ENCODE peak calls at places on chromosomes 11 and 22, in seven cellular contexts. C, I, F, B, A, Q and P are unnamed samples.

GRCh38 chr11:121194731-121195596 is 93.9 kb downstream of the TECTA start:
- DNase-seq in C (peak; percentile 49), I (no peak), F (no peak), B (peak; percentile 68), A (peak; percentile 39), Q (no peak), P (peak; percentile 65)

GRCh38 chr11:56412396-56412795 is at the start of gene OR5AL1:
- DNase-seq in C (no peak), I (no peak), F (no peak), B (no peak), A (no peak), Q (no peak), P (no peak)

GRCh38 chr11:13098890-13099289 is 89.8 kb downstream of the RASSF10 start:
- DNase-seq in C (peak; percentile 38), I (no peak), F (no peak), B (no peak), A (no peak), Q (no peak), P (no peak)

GRCh38 chr11:47616726-47617416 is 22.7 kb upstream of the C1QTNF4 start:
- DNase-seq in C (peak; percentile 63), I (peak; percentile 39), F (no peak), B (peak; percentile 64), A (peak; percentile 69), Q (no peak), P (peak; percentile 82)

GRCh38 chr11:128720522-128720985 is 26.7 kb downstream of the FLI1 start:
- DNase-seq in C (no peak), I (no peak), F (no peak), B (no peak), A (no peak), Q (no peak), P (peak; percentile 65)

GRCh38 chr11:73189315-73189714 is 28.8 kb upstream of the P2RY2 start:
- DNase-seq in C (no peak), I (no peak), F (no peak), B (no peak), A (no peak), Q (no peak), P (no peak)

GRCh38 chr11:72135891-72136676 is 559 bp downstream of the FOLR3 start:
- DNase-seq in C (no peak), I (no peak), F (no peak), B (no peak), A (no peak), Q (no peak), P (no peak)

GRCh38 chr22:19812910-19813309 is 41.8 kb downstream of the GNB1L start:
- DNase-seq in C (no peak), I (no peak), F (no peak), B (no peak), A (no peak), Q (no peak), P (no peak)

GRCh38 chr22:47630741-47631534 is 868.5 kb downstream of the TBC1D22A start:
- DNase-seq in C (no peak), I (no peak), F (no peak), B (no peak), A (no peak), Q (no peak), P (no peak)

GRCh38 chr11:108975641-108976071 is 310.8 kb downstream of the DDX10 start:
- DNase-seq in C (no peak), I (no peak), F (no peak), B (peak; percentile 82), A (no peak), Q (peak; percentile 39), P (no peak)

GRCh38 chr22:28442264-28442950 is 237.2 kb downstream of the TTC28 start:
- DNase-seq in C (no peak), I (peak; percentile 73), F (no peak), B (no peak), A (no peak), Q (peak; percentile 83), P (peak; percentile 74)

GRCh38 chr22:43384863-43385262 is 27.0 kb upstream of the MPPED1 start:
- DNase-seq in C (no peak), I (no peak), F (no peak), B (no peak), A (no peak), Q (no peak), P (no peak)

GRCh38 chr11:76256448-76256847 is 50.1 kb upstream of the WNT11 start:
- DNase-seq in C (no peak), I (no peak), F (no peak), B (no peak), A (no peak), Q (no peak), P (no peak)

GRCh38 chr11:60795291-60795690 is 10.2 kb downstream of the MS4A10 start:
- DNase-seq in C (no peak), I (no peak), F (no peak), B (no peak), A (no peak), Q (no peak), P (no peak)

GRCh38 chr11:74154621-74155281 is 16.1 kb downstream of the C2CD3 start:
- DNase-seq in C (peak; percentile 42), I (no peak), F (no peak), B (no peak), A (no peak), Q (no peak), P (peak; percentile 29)

GRCh38 chr11:88398372-88399140 is 61.0 kb upstream of the CTSC start:
- DNase-seq in C (peak; percentile 39), I (no peak), F (no peak), B (no peak), A (no peak), Q (no peak), P (peak; percentile 49)

GRCh38 chr22:18109410-18110193 is 1.0 kb upstream of the TUBA8 start:
- DNase-seq in C (no peak), I (no peak), F (no peak), B (no peak), A (no peak), Q (no peak), P (no peak)

GRCh38 chr11:10778217-10778970 is 27.3 kb downstream of the CTR9 start:
- DNase-seq in C (no peak), I (peak; percentile 56), F (no peak), B (no peak), A (peak; percentile 54), Q (peak; percentile 59), P (peak; percentile 73)

GRCh38 chr11:75664366-75664765 is 4.5 kb downstream of the MAP6 start:
- DNase-seq in C (no peak), I (no peak), F (no peak), B (no peak), A (no peak), Q (no peak), P (no peak)

GRCh38 chr22:42797021-42797420 is 60.1 kb downstream of the ARFGAP3 start:
- DNase-seq in C (no peak), I (peak; percentile 74), F (no peak), B (no peak), A (no peak), Q (no peak), P (no peak)

GRCh38 chr22:37428649-37429586 is 1.6 kb upstream of the ELFN2 start:
- DNase-seq in C (peak; percentile 53), I (no peak), F (no peak), B (peak; percentile 76), A (no peak), Q (peak; percentile 45), P (peak; percentile 47)
- TF ChIP-seq CTCF in C (peak; percentile 74), I (peak; percentile 29), F (peak; percentile 40), B (peak; percentile 84), A (peak; percentile 85), Q (peak; percentile 67), P (peak; percentile 84)

DNA sequence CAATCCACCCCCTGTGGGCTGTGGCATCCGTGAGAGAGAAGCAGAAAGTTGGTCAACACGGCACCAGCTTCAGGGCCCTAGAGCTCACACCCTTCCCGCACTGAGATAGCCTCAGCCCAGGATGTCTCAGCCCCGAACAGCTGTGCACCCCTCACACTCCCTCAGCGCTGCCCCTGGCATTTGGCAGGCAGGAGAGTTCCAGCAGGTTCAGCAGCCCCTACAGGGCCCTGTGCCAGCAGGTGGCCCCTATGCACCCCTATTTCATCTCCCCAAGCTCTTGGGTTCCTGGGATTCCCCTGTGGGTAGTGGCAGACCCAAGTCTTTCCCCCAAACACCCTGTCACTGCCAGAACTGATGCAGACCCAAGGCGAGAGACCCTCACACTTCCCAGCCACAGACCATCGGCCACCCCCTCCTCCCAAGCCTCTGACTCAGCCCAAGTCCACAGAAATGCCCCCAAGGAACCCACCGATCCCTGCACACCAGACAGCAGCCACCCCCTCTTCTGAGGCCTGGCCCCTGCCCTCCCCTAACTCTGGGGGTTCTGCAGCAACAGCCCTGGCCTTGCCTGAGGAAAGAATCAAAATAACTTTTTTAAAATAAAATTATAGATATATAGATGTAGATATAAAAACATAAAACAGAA is 183.6 kb downstream of the IGLL1 start:
- DNase-seq in C (no peak), I (no peak), F (no peak), B (no peak), A (no peak), Q (no peak), P (no peak)
- H3K4me3 ChIP-seq in C (no peak overlapping the region), I (no peak overlapping the region), F (no peak overlapping the region), B (no peak overlapping the region), A (no peak overlapping the region), Q (no peak overlapping the region), P (no peak overlapping the region)

GRCh38 chr11:19953909-19954308 is 206.4 kb downstream of the DBX1 start:
- DNase-seq in C (peak; percentile 81), I (no peak), F (no peak), B (peak; percentile 53), A (peak; percentile 62), Q (no peak), P (peak; percentile 94)
- TF ChIP-seq CTCF in C (peak; percentile 51), I (peak; percentile 34), F (peak; percentile 55), B (peak; percentile 77), A (peak; percentile 85), Q (peak; percentile 41), P (peak; percentile 73)

DNA sequence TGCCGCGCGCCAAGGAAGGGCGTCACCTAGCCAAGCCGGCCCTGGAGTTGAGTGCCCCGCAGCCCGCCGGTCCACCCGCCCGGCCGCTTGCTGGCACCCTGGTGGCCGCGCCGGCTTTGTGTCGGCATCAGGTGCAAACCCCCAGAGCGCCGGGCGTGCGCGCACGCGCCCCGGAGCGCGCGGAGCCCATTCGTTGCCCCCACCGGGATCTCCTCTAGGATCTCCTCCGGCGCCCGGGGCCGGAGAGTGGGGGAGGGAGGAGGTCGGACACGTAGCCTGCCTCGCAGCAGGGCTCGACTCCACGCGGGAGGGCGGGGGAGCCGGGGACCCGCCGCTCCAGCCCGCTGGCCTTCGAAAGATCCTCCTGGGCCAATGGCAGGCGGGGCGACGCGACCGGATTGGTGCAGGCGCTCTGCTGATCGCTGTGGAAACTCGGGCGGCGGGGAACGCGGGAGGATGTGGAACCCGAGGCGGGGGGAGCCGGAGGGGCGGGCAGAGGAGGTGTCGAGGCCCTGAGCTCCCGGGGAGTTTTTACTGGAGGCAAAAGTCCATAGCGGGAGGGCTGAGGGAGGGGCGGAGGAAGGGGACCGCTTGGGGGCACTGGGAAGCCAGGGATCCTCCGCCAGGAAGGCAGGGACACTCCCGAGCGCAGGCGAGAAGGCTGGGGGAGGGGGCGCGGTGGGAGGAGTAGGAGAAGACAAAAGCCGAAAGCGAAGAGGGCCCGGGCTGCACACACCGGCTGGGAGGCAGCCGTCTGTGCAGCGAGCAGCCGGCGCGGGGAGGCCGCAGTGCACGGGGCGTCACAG is at the start of gene FADS2:
- DNase-seq in C (peak; percentile 93), I (peak; percentile 66), F (peak; percentile 78), B (peak; percentile 99), A (peak; percentile 80), Q (peak; percentile 93), P (peak; percentile 98)
- H3K4me3 ChIP-seq in C (peak within 1 kb of the TSS; percentile 100), I (peak within 1 kb of the TSS; percentile 61), F (peak within 1 kb of the TSS; percentile 85), B (peak within 1 kb of the TSS; percentile 70), A (peak within 1 kb of the TSS; percentile 87), Q (peak within 1 kb of the TSS; percentile 44), P (peak within 1 kb of the TSS; percentile 83)